ENCODE peak calls at places on chromosome 2, in seven cellular contexts. B is MM.1S, O is endothelial cell of umbilical vein, R is colonic mucosa, C is SK-N-SH, X is thyroid gland, L is AG04450. N is an unnamed sample.
A peak's percentile ranks its signal among the peaks of the same experiment; 100 is the strongest.

GRCh38 chr2:138780451-138780880 is 276 bp upstream of the NXPH2 start:
- DNase-seq in B (no peak), O (no peak), R (no peak), C (no peak), X (no peak), L (no peak), N (peak; percentile 3)

GRCh38 chr2:86675611-86676015 is 44.5 kb upstream of the RMND5A start:
- DNase-seq in B (peak; percentile 19), O (no peak), R (peak; percentile 31), C (no peak), X (no peak), L (no peak), N (no peak)

GRCh38 chr2:176117823-176118376 is 1.3 kb downstream of the HOXD10 start:
- DNase-seq in B (no peak), O (no peak), R (no peak), C (no peak), X (no peak), L (no peak), N (no peak)

GRCh38 chr2:40421643-40422297 is 30.1 kb downstream of the SLC8A1 start:
- DNase-seq in B (no peak), O (peak; percentile 42), R (no peak), C (no peak), X (no peak), L (no peak), N (no peak)

GRCh38 chr2:155665704-155666103 is 666.8 kb downstream of the NR4A2 start:
- DNase-seq in B (no peak), O (no peak), R (no peak), C (no peak), X (no peak), L (no peak), N (no peak)

GRCh38 chr2:31967790-31968189 is 43.0 kb downstream of the MEMO1 start:
- DNase-seq in B (no peak), O (no peak), R (no peak), C (no peak), X (no peak), L (no peak), N (no peak)

GRCh38 chr2:220811952-220812570 is 760.0 kb downstream of the EPHA4 start:
- DNase-seq in B (no peak), O (no peak), R (no peak), C (no peak), X (no peak), L (no peak), N (no peak)

GRCh38 chr2:196183528-196184231 is 12.3 kb upstream of the STK17B start:
- DNase-seq in B (no peak), O (no peak), R (no peak), C (no peak), X (no peak), L (no peak), N (no peak)

GRCh38 chr2:240229603-240230423 is 89.4 kb upstream of the OTOS start:
- DNase-seq in B (no peak), O (no peak), R (peak; percentile 7), C (no peak), X (no peak), L (no peak), N (no peak)

GRCh38 chr2:74225698-74226459 is 27.5 kb downstream of the MTHFD2 start:
- DNase-seq in B (no peak), O (no peak), R (no peak), C (no peak), X (no peak), L (no peak), N (no peak)

GRCh38 chr2:165016772-165017411 is 61.6 kb upstream of the SLC38A11 start:
- DNase-seq in B (peak; percentile 76), O (peak; percentile 43), R (no peak), C (peak; percentile 62), X (peak; percentile 28), L (peak; percentile 15), N (no peak)

GRCh38 chr2:121532347-121532766 is 1.7 kb downstream of the RNU4ATAC start:
- DNase-seq in B (no peak), O (peak; percentile 34), R (no peak), C (no peak), X (no peak), L (peak; percentile 23), N (no peak)

DNA sequence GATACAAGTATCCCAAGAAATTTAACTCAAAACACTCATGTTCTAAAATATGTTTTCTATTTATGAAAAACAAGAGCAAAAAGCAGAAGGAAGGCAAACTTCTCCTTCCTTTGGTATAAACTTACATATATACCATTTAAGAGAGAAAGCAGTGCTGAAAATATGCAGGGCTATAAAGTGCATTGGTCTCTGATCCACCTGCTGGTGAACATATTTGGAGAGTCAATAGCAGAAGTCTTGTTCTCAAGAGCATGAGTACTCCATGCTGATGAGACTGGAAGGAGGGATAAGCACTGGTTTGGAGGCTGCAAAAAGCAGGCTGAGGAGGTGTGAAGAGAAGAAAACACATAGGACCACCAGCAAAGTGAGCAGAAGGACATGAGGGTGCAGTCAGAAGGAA is 391.2 kb downstream of the STK39 start:
- DNase-seq in B (no peak), O (no peak), R (no peak), C (no peak), X (no peak), L (no peak), N (no peak)
- TF ChIP-seq CTCF in B (no peak), O (no peak), R (no peak), C (no peak), X (no peak), L (no peak), N (no peak)

DNA sequence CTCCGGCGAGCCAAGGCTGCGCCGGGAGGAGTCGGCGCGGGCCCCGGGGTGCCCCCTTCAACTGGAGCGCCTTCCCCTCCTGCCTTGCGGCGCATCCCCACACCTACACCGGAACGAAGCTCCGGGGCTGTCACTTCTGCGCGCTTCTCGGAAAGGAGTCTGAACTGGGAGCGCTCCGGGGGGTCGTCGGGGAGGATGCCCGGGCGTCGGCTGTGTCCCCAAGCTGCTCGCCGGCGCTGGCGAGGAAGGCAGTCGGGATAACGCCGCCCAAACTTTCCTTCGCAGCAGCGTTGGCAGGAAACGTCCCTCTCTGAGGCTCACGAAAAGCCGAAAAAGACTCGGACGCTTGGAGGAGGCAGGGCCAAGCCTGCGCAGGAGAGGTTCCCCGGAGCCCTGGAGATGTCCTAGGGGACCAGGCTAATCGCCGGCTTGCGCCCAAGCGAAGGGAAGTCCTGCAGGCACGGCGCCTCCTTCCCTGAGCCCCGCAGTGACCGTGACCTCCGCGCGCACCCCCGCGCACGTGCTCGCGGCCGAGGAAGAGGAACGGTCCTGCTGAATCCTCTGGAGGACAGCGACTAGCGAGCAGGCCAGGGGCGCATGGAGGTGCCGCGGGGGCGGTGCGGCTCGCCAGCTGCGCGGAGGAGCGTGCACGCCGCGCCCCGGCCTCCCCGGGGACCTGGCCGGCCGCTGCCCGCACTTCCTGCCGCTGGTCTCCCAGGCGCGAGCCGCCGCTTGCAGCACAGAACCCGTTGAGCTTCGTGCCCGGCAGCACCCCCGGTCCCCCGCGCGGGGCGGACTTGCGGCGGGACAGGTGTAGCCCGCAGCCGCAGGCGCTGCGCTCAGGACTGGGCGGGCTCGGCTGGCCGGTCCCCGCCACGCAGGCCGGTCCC is at the start of gene SH3RF3:
- DNase-seq in B (peak; percentile 52), O (peak; percentile 59), R (peak; percentile 38), C (peak; percentile 81), X (peak; percentile 45), L (no peak), N (peak; percentile 45)
- H3K27me3 ChIP-seq in B (no peaks in the 10 kb centered on the region), O (no peaks in the 10 kb centered on the region), R (peaks cover 25% of the 10 kb centered on the region), C (no peaks in the 10 kb centered on the region), X (no peaks in the 10 kb centered on the region), L (no peaks in the 10 kb centered on the region), N (peaks cover 3% of the 10 kb centered on the region)

DNA sequence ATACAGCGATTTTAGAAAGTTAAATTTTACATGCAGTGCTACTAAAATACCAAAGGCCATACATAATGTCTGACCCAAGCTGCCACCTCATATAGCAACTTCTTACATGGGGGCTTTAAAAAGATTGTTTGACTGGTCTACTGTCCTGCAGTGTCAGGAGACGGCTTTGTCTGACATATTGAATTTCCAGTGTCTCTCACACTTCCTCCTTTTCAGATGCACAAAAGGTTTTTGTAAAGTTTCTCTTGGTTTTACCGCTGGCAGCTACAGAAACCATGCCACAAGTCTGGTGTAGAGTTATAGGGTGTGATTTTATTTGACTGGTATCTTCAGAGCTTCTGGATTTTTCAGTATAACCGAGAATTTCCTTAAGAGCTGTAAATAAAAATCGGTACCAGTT is 1.1 kb upstream of the ASAP2 start:
- DNase-seq in B (no peak), O (no peak), R (no peak), C (no peak), X (no peak), L (no peak), N (no peak)
- H3K4me3 ChIP-seq in B (peak overlapping the region; percentile 68), O (no peak overlapping the region), R (peak overlapping the region; percentile 47), C (peak overlapping the region; percentile 98), X (no peak overlapping the region), L (peak overlapping the region; percentile 62), N (no peak overlapping the region)

GRCh38 chr2:109479804-109480203 is 134.0 kb downstream of the SEPTIN10 start:
- DNase-seq in B (no peak), O (no peak), R (no peak), C (no peak), X (no peak), L (no peak), N (no peak)
- TF ChIP-seq CTCF in B (no peak), O (no peak), R (no peak), C (no peak), X (no peak), L (no peak), N (no peak)

DNA sequence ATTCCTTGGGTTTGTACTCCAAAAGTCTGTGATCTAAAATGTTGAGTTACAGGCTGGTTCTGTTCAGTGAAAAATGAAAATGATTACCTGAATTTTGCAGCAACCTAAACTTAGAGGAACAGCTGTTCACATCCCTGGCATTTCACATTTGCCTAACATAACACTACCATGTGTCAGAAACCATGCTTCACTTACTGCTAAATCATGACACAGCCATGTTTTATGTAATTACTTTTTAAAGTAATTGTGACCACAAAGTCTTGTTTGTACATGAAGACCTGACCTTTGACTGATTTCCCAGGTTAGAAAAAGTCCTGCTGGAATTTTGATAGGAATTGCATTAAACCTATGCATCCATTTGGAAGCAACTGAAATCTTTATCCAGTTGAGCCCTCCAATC is 79.1 kb downstream of the FAM168B start:
- DNase-seq in B (no peak), O (no peak), R (no peak), C (no peak), X (no peak), L (no peak), N (no peak)
- H3K27me3 ChIP-seq in B (no peaks in the 10 kb centered on the region), O (peaks cover 4% of the 10 kb centered on the region), R (no peaks in the 10 kb centered on the region), C (no peaks in the 10 kb centered on the region), X (no peaks in the 10 kb centered on the region), L (peaks cover 10% of the 10 kb centered on the region), N (no peaks in the 10 kb centered on the region)

GRCh38 chr2:163658556-163658955 is 77.3 kb downstream of the FIGN start:
- DNase-seq in B (no peak), O (no peak), R (no peak), C (no peak), X (no peak), L (no peak), N (no peak)
- H3K4me3 ChIP-seq in B (no peak overlapping the region), O (no peak overlapping the region), R (no peak overlapping the region), C (no peak overlapping the region), X (no peak overlapping the region), L (no peak overlapping the region), N (no peak overlapping the region)

GRCh38 chr2:101776172-101777043 is 78.9 kb downstream of the MAP4K4 start:
- DNase-seq in B (no peak), O (no peak), R (no peak), C (no peak), X (peak; percentile 31), L (no peak), N (no peak)
- TF ChIP-seq CTCF in B (no peak), O (peak; percentile 26), R (no peak), C (no peak), X (no peak), L (peak; percentile 35), N (peak; percentile 13)

GRCh38 chr2:46430413-46430812 is 49.0 kb upstream of the TMEM247 start:
- DNase-seq in B (no peak), O (no peak), R (no peak), C (no peak), X (no peak), L (no peak), N (no peak)
- H3K27me3 ChIP-seq in B (peaks cover 12% of the 10 kb centered on the region), O (peaks cover 22% of the 10 kb centered on the region), R (no peaks in the 10 kb centered on the region), C (no peaks in the 10 kb centered on the region), X (no peaks in the 10 kb centered on the region), L (no peaks in the 10 kb centered on the region), N (no peaks in the 10 kb centered on the region)